ENCODE peak calls at places on chromosome 1, in six cellular contexts. T is NT2/D1; I is H1; D is CD4-positive, alpha-beta memory T cell; E is neural progenitor cell; O is GM06990. Z is an unnamed sample.

GRCh38 chr1:69271569-69271968 is 296.2 kb upstream of the LRRC7 start:
- DNase-seq in T (no peak), I (no peak), D (no peak), E (no peak), O (no peak), Z (no peak)

GRCh38 chr1:199150764-199151163 is 511.9 kb downstream of the PTPRC start:
- DNase-seq in T (no peak), I (no peak), D (no peak), E (no peak), O (no peak), Z (no peak)

GRCh38 chr1:85275701-85276289 is 637 bp downstream of the BCL10 start:
- DNase-seq in T (no peak), I (no peak), D (peak; percentile 34), E (no peak), O (no peak), Z (no peak)

GRCh38 chr1:87977145-87977544 is 648.5 kb downstream of the LMO4 start:
- DNase-seq in T (no peak), I (no peak), D (no peak), E (no peak), O (no peak), Z (no peak)

GRCh38 chr1:175073054-175073453 is 5.4 kb downstream of the TNN start:
- DNase-seq in T (no peak), I (no peak), D (no peak), E (no peak), O (no peak), Z (no peak)

GRCh38 chr1:227901906-227902640 is 45.7 kb downstream of the WNT9A start:
- DNase-seq in T (no peak), I (no peak), D (no peak), E (peak; percentile 41), O (no peak), Z (no peak)

GRCh38 chr1:179142889-179143299 is 61.0 kb downstream of the TOR3A start:
- DNase-seq in T (no peak), I (no peak), D (no peak), E (no peak), O (no peak), Z (no peak)

GRCh38 chr1:21938791-21939538 is 1.9 kb upstream of the HSPG2 start:
- DNase-seq in T (no peak), I (no peak), D (no peak), E (no peak), O (no peak), Z (no peak)

GRCh38 chr1:29698033-29698432 is 461.7 kb downstream of the PTPRU start:
- DNase-seq in T (peak; percentile 68), I (no peak), D (no peak), E (peak; percentile 82), O (no peak), Z (no peak)

GRCh38 chr1:18581420-18581880 is 49.2 kb upstream of the PAX7 start:
- DNase-seq in T (no peak), I (no peak), D (no peak), E (peak; percentile 79), O (peak; percentile 53), Z (no peak)

GRCh38 chr1:47585141-47585902 is 147.5 kb downstream of the FOXD2 start:
- DNase-seq in T (no peak), I (no peak), D (no peak), E (no peak), O (no peak), Z (no peak)

GRCh38 chr1:8718878-8719361 is 98.5 kb downstream of the RERE start:
- DNase-seq in T (no peak), I (no peak), D (no peak), E (no peak), O (no peak), Z (no peak)

GRCh38 chr1:112762541-112763141 is 47.5 kb upstream of the PPM1J start:
- DNase-seq in T (no peak), I (no peak), D (no peak), E (peak; percentile 20), O (no peak), Z (no peak)

GRCh38 chr1:64898107-64898861 is 68.1 kb downstream of the JAK1 start:
- DNase-seq in T (peak; percentile 81), I (no peak), D (no peak), E (no peak), O (no peak), Z (no peak)

GRCh38 chr1:944341-945325 is 14.4 kb downstream of the NOC2L start:
- DNase-seq in T (no peak), I (no peak), D (no peak), E (no peak), O (no peak), Z (no peak)

GRCh38 chr1:5934058-5934884 is 58.0 kb downstream of the NPHP4 start:
- DNase-seq in T (no peak), I (no peak), D (no peak), E (no peak), O (no peak), Z (no peak)

GRCh38 chr1:56547977-56548376 is 31.4 kb downstream of the PLPP3 start:
- DNase-seq in T (no peak), I (no peak), D (no peak), E (no peak), O (no peak), Z (no peak)

GRCh38 chr1:222165625-222166024 is 382.3 kb downstream of the HHIPL2 start:
- DNase-seq in T (no peak), I (no peak), D (no peak), E (no peak), O (no peak), Z (no peak)

GRCh38 chr1:75615664-75616435 is 4.9 kb upstream of the SLC44A5 start:
- DNase-seq in T (peak; percentile 33), I (no peak), D (peak; percentile 13), E (peak; percentile 89), O (peak; percentile 24), Z (no peak)

GRCh38 chr1:119475866-119476439 is 31.1 kb upstream of the HSD3B1 start:
- DNase-seq in T (peak; percentile 82), I (peak; percentile 46), D (no peak), E (peak; percentile 77), O (peak; percentile 6), Z (peak; percentile 73)

GRCh38 chr1:202952818-202953217 is 5.3 kb downstream of the ADIPOR1 start:
- DNase-seq in T (no peak), I (no peak), D (no peak), E (no peak), O (no peak), Z (no peak)

GRCh38 chr1:43441166-43441893 is 12.4 kb downstream of the HYI start:
- DNase-seq in T (no peak), I (no peak), D (no peak), E (no peak), O (no peak), Z (no peak)
- H3K36me3 ChIP-seq in T (peaks cover 95% of the 10 kb centered on the region), I (peaks cover 14% of the 10 kb centered on the region), D (peaks cover 72% of the 10 kb centered on the region), E (no peaks in the 10 kb centered on the region), O (peaks cover 47% of the 10 kb centered on the region), Z (peaks cover 9% of the 10 kb centered on the region)

GRCh38 chr1:163076446-163076845 is 7.3 kb downstream of the RGS4 start:
- DNase-seq in T (no peak), I (no peak), D (no peak), E (no peak), O (no peak), Z (no peak)
- H3K4me3 ChIP-seq in T (no peak overlapping the region), I (no peak overlapping the region), D (no peak overlapping the region), E (no peak overlapping the region), O (no peak overlapping the region), Z (no peak overlapping the region)

GRCh38 chr1:14142397-14143095 is 442.6 kb downstream of the PRDM2 start:
- DNase-seq in T (no peak), I (no peak), D (no peak), E (no peak), O (no peak), Z (no peak)

GRCh38 chr1:14138135-14138506 is 438.1 kb downstream of the PRDM2 start:
- DNase-seq in T (no peak), I (no peak), D (no peak), E (no peak), O (no peak), Z (no peak)

GRCh38 chr1:14143777-14144176 is 443.8 kb downstream of the PRDM2 start:
- DNase-seq in T (no peak), I (no peak), D (no peak), E (no peak), O (no peak), Z (no peak)

GRCh38 chr1:14138627-14139026 is 438.6 kb downstream of the PRDM2 start:
- DNase-seq in T (no peak), I (no peak), D (no peak), E (no peak), O (no peak), Z (no peak)

DNA sequence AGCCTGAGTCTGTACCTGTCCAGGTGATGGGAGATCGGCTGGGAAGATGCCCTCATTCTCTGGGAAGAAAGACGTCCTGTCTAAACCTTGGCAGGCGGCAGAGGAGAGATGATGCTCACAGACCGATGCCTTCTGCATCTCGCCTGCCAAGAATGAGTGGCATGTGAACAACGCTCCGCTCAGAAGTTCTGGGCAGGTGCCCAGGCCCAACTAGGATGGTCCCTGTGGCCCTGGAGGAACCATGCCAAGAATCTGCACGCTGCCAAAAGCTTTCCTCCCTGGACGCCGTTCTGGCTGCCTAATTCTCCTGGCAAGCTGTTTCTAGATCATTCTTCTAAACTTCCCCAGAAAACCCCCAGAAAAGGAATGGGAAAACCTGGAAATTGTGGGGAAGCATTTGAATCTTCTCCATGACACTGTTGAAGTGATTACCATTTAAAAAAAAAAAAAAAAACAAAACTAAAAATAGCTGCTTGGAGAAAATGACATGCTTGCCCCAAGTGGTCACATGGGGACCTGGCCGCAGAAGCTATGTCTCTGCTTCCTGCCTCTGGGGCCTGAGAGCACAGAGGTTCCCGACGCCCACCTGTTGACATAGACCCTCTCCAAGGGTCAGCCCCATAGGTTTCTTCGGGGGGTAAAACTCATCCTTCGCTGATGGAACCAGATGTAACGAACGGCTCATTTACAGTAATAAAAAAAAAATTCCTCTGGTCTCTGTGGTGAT is 441.0 kb downstream of the PRDM2 start:
- DNase-seq in T (no peak), I (no peak), D (no peak), E (no peak), O (no peak), Z (no peak)
- H3K36me3 ChIP-seq in T (no peaks in the 10 kb centered on the region), I (no peaks in the 10 kb centered on the region), D (no peaks in the 10 kb centered on the region), E (no peaks in the 10 kb centered on the region), O (no peaks in the 10 kb centered on the region), Z (no peaks in the 10 kb centered on the region)

GRCh38 chr1:212288614-212289013 is 3.4 kb downstream of the PPP2R5A start:
- DNase-seq in T (no peak), I (no peak), D (no peak), E (no peak), O (no peak), Z (no peak)
- H3K4me3 ChIP-seq in T (no peak overlapping the region), I (no peak overlapping the region), D (peak overlapping the region; percentile 26), E (no peak overlapping the region), O (no peak overlapping the region), Z (no peak overlapping the region)

DNA sequence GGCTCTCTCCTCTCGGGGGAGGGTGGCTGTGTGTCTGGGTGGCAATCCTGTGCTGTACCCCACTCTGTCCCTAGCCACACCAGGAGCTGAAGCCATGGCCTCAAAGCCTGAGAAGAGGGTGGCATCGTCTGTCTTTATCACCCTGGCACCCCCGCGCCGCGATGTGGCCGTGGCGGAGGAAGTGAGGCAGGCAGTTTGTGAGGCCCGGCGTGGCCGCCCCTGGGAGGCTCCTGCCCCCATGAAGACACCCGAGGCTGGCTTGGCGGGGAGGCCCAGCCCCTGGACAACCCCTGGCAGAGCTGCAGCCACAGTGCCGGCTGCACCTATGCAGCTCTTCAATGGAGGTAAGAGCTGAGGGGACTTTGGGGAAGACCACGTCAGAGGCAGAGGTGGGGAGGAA is 6.3 kb downstream of the FBLIM1 start:
- DNase-seq in T (no peak), I (no peak), D (no peak), E (no peak), O (no peak), Z (no peak)
- H3K36me3 ChIP-seq in T (peaks cover 45% of the 10 kb centered on the region), I (peaks cover 50% of the 10 kb centered on the region), D (no peaks in the 10 kb centered on the region), E (no peaks in the 10 kb centered on the region), O (no peaks in the 10 kb centered on the region), Z (peaks cover 35% of the 10 kb centered on the region)

GRCh38 chr1:78005347-78005722 is 596 bp downstream of the DNAJB4 start:
- DNase-seq in T (no peak), I (no peak), D (no peak), E (no peak), O (no peak), Z (no peak)
- H3K4me3 ChIP-seq in T (peak overlapping the region; percentile 38), I (no peak overlapping the region), D (peak overlapping the region; percentile 73), E (peak overlapping the region; percentile 50), O (peak overlapping the region; percentile 74), Z (no peak overlapping the region)